ENCODE peak calls at places on chromosome 17, in six cellular contexts. X is body of pancreas; O is adipocyte; I is CD8-positive, alpha-beta memory T cell; C is erythroblast; T is tibial nerve. P is an unnamed sample.

GRCh38 chr17:28346746-28347246 is 10.5 kb downstream of the POLDIP2 start:
- DNase-seq in O (no peak), I (no peak), X (peak; percentile 85), C (peak; percentile 26), T (no peak), P (peak; percentile 89)

GRCh38 chr17:71252446-71252845 is 868.4 kb upstream of the SOX9 start:
- DNase-seq in T (no peak), O (no peak), X (no peak), C (no peak), I (no peak), P (no peak)

GRCh38 chr17:40023590-40024292 is 8.5 kb downstream of the CSF3 start:
- DNase-seq in I (no peak), C (no peak), O (peak; percentile 29), X (peak; percentile 72), T (no peak), P (no peak)

GRCh38 chr17:28900986-28901726 is 1.7 kb downstream of the DHRS13 start:
- DNase-seq in O (no peak), I (no peak), T (no peak), C (no peak), X (peak; percentile 31), P (no peak)

GRCh38 chr17:57879437-57880085 is 29.7 kb upstream of the MRPS23 start:
- DNase-seq in T (no peak), O (no peak), C (no peak), X (peak; percentile 59), I (no peak), P (no peak)

GRCh38 chr17:79783891-79784290 is 5.9 kb downstream of the CBX2 start:
- DNase-seq in C (no peak), I (no peak), O (no peak), X (no peak), T (no peak), P (no peak)

GRCh38 chr17:1412185-1413110 is 12.4 kb upstream of the YWHAE start:
- DNase-seq in T (no peak), C (no peak), O (no peak), X (peak; percentile 61), I (no peak), P (peak; percentile 47)

GRCh38 chr17:33750943-33751701 is 458.0 kb upstream of the ASIC2 start:
- DNase-seq in T (peak; percentile 85), O (peak; percentile 78), C (peak; percentile 70), I (peak; percentile 30), X (peak; percentile 78), P (peak; percentile 60)

GRCh38 chr17:7413346-7413985 is 5.8 kb downstream of the NLGN2 start:
- DNase-seq in I (no peak), O (peak; percentile 39), X (no peak), C (no peak), T (no peak), P (peak; percentile 69)

GRCh38 chr17:4161179-4161559 is 18.2 kb downstream of the CYB5D2 start:
- DNase-seq in T (peak; percentile 45), X (no peak), I (no peak), O (peak; percentile 97), C (no peak), P (peak; percentile 97)

GRCh38 chr17:42342242-42343008 is 45.8 kb downstream of the STAT3 start:
- DNase-seq in X (no peak), O (peak; percentile 59), I (no peak), C (peak; percentile 37), T (no peak), P (peak; percentile 69)